ENCODE peak calls at places on chromosomes 2 and 18, in ten cellular contexts. O is A549, H is tibial nerve, F is transverse colon, D is sigmoid colon, E is GM12878, B is ovary, Y is suprapubic skin, V is stomach, T is upper lobe of left lung. K is an unnamed sample.

GRCh38 chr2:72367530-72368225 is 220.0 kb upstream of the CYP26B1 start:
- DNase-seq in T (peak; percentile 67), E (no peak), O (peak; percentile 51), B (peak; percentile 16), D (no peak), F (peak; percentile 11), Y (peak; percentile 62), V (peak; percentile 74), H (peak; percentile 22), K (no peak)

GRCh38 chr2:119234021-119235019 is 10.7 kb downstream of the STEAP3 start:
- DNase-seq in Y (no peak), E (no peak), T (no peak), H (no peak), O (no peak), B (no peak), D (no peak), F (no peak), V (no peak), K (no peak)

GRCh38 chr2:239162141-239162821 is 238.5 kb downstream of the HDAC4 start:
- DNase-seq in E (no peak), T (peak; percentile 20), F (no peak), H (no peak), V (no peak), Y (peak; percentile 48), D (peak; percentile 61), O (no peak), B (no peak), K (no peak)

GRCh38 chr2:71166812-71167211 is 36.4 kb downstream of the MPHOSPH10 start:
- DNase-seq in T (no peak), H (no peak), F (no peak), Y (no peak), D (no peak), E (no peak), O (no peak), V (no peak), B (no peak), K (no peak)

GRCh38 chr18:55152801-55153200 is 193.5 kb upstream of the CCDC68 start:
- DNase-seq in B (no peak), O (no peak), Y (no peak), D (no peak), F (no peak), E (no peak), V (no peak), H (no peak), T (no peak), K (no peak)

GRCh38 chr2:63790913-63791312 is 50.8 kb upstream of the UGP2 start:
- DNase-seq in V (no peak), O (peak; percentile 10), Y (no peak), F (no peak), B (no peak), D (no peak), E (no peak), T (no peak), H (peak; percentile 8), K (no peak)

GRCh38 chr18:10406172-10406663 is 48.2 kb upstream of the APCDD1 start:
- DNase-seq in F (no peak), D (no peak), T (no peak), B (no peak), V (peak; percentile 72), O (no peak), H (no peak), Y (no peak), E (no peak), K (peak; percentile 83)

GRCh38 chr2:70930371-70931329 is 5.0 kb upstream of the ATP6V1B1 start:
- DNase-seq in E (no peak), B (no peak), D (no peak), F (no peak), V (no peak), T (no peak), H (no peak), O (no peak), Y (no peak), K (peak; percentile 78)

GRCh38 chr18:25298853-25299274 is 53.1 kb downstream of the ZNF521 start:
- DNase-seq in H (no peak), Y (no peak), E (no peak), O (no peak), D (no peak), V (no peak), F (no peak), T (peak; percentile 27), B (no peak), K (no peak)

DNA sequence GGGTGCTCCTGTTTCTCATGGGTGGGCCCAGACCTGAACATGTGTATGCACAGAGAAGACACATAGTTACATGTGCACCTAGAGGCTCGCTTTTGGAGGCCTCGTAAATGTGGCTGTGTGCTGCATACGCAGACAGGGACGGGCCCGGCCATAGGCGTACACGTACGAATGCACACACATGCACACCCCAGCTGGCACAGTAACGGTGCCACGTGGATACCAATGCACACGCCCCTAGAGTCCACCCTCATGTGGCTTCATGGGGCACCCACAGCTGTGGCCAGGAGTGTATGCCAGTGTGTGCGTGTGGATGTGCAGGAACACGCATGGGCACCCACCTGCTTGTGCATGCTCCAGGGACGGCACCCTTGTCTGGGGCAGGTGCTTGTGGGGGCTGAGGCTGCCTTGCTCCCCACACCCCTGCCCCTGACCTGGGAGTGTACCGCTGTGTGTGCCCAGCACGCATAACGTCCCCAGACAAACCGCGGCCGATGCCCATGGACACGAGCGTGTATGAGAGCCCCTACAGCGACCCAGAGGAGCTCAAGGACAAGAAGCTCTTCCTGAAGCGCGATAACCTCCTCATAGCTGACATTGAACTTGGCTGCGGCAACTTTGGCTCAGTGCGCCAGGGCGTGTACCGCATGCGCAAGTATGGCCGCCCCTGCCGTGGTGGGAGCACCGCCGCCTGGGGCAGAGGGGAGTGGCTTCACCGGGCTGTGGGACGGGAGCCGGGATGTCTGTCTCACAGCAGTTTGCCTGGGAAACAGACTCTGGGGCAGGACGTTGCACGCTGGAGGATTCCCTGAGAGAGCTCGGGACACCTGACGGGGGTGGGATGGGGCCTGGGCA is 20.9 kb downstream of the ZAP70 start:
- DNase-seq in H (no peak), E (no peak), F (no peak), T (peak; percentile 16), V (no peak), D (no peak), O (no peak), B (no peak), Y (no peak), K (no peak)
- H3K4me3 ChIP-seq in H (no peak overlapping the region), E (no peak overlapping the region), F (no peak overlapping the region), T (no peak overlapping the region), V (no peak overlapping the region), D (no peak overlapping the region), O (no peak overlapping the region), B (no peak overlapping the region), Y (no peak overlapping the region), K (no peak overlapping the region)

DNA sequence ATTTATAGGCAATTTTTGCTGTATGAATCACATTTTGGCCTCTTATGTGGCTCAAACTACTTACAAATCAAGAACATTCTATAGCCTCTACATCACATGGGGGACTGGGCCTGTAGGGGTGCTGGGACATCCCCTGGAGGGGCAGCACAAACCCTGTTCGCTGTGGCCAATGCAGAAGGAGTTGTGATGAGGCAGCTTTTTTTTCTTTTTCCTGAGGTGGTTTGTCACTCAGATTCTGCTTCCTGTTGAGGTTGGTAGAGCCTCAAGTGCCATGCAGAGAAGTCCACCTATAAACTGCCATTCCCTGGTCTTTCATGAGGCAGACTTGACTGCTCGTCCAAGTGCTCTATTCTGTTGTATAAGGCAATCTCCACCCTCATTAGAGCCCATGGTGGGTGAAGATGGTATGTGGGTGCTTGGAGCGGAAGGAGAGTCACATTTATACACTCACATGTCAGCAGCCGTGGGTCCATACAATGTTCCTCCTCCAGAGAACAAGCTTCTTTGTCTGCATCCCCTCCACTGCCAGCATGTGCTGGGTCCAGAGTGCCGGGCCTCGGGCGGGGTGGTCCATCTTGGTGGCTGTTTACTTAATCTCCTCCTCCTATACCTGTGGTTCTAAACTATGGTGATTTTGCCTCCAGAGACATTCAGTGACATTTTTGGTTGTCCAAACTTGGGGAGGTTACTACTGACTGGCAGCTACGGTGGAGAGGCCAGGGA is 120.3 kb downstream of the ACOXL start:
- DNase-seq in F (no peak), Y (no peak), T (no peak), B (no peak), H (no peak), O (no peak), V (no peak), D (no peak), E (no peak), K (no peak)
- TF ChIP-seq EP300 in F (no peak), Y (no peak), T (no peak), B (no peak), H (no peak), O (no peak), V (no peak), D (no peak), E (no peak), K (no peak)

DNA sequence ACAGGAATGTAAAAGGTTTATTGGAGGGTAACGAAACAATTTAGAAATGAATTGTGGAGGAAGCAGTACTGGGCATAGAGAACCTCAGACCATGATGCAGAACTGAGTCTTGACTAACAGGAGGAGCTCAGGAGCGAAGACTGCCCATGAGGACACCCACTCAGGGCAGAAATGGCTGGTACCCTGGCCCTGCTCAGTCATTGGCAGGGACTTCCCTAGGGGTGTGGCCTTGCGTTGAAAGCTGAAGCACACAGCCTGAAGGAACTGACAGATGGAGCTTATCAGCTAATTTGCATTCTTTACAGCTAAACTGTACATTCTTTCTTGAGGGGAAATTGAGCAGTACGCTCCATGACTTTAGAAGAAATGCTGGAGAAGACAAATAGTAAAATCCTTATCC is 57.1 kb downstream of the PDK1 start:
- DNase-seq in O (no peak), V (no peak), D (no peak), B (no peak), Y (no peak), F (no peak), T (no peak), E (no peak), H (no peak), K (no peak)
- TF ChIP-seq CTCF in O (no peak), V (no peak), D (no peak), B (no peak), Y (no peak), F (no peak), T (no peak), E (no peak), H (no peak), K (no peak)

GRCh38 chr18:35495821-35496368 is 1.9 kb downstream of the INO80C start:
- DNase-seq in E (no peak), T (no peak), Y (no peak), V (no peak), H (no peak), D (no peak), F (no peak), O (no peak), B (no peak), K (no peak)

GRCh38 chr18:35494281-35494825 is 3.4 kb downstream of the INO80C start:
- DNase-seq in H (no peak), T (no peak), E (no peak), B (no peak), Y (no peak), F (no peak), V (no peak), O (no peak), D (no peak), K (no peak)

GRCh38 chr18:35490894-35491688 is 6.7 kb downstream of the INO80C start:
- DNase-seq in T (no peak), Y (no peak), V (no peak), D (no peak), O (no peak), H (no peak), B (no peak), F (no peak), E (no peak), K (peak; percentile 83)

GRCh38 chr18:35489913-35490490 is 7.8 kb downstream of the INO80C start:
- DNase-seq in V (no peak), F (peak; percentile 33), H (no peak), B (no peak), O (no peak), E (no peak), T (no peak), Y (no peak), D (no peak), K (peak; percentile 75)

GRCh38 chr18:35491689-35492077 is 6.1 kb downstream of the INO80C start:
- DNase-seq in O (no peak), E (no peak), H (no peak), Y (no peak), D (no peak), T (no peak), F (no peak), B (no peak), V (no peak), K (peak; percentile 60)
- H3K4me3 ChIP-seq in O (no peak overlapping the region), E (no peak overlapping the region), H (no peak overlapping the region), Y (no peak overlapping the region), D (no peak overlapping the region), T (no peak overlapping the region), F (no peak overlapping the region), B (no peak overlapping the region), V (no peak overlapping the region), K (no peak overlapping the region)